ENCODE peak calls at places on chromosomes 4 and X, in six cellular contexts. One of them, this sample, is unnamed.
A peak's percentile ranks its signal among the peaks of the same experiment; 100 is the strongest.

GRCh38 chrX:19599253-19599652 is 83.9 kb upstream of the MAP3K15 start:
- DNase-seq in fibroblast of lung: no peak
- DNase-seq in brain microvascular endothelial cell: no peak
- DNase-seq in uterus: no peak
- DNase-seq in CD8-positive, alpha-beta T cell: no peak
- DNase-seq in tibial artery: no peak
- DNase-seq in this sample: no peak

GRCh38 chr4:185470503-185471195 is 884 bp downstream of the CCDC110 start:
- DNase-seq in fibroblast of lung: peak; percentile 20
- DNase-seq in brain microvascular endothelial cell: peak; percentile 4
- DNase-seq in uterus: peak; percentile 69
- DNase-seq in CD8-positive, alpha-beta T cell: peak; percentile 56
- DNase-seq in tibial artery: peak; percentile 60
- DNase-seq in this sample: peak; percentile 30

GRCh38 chr4:137694138-137694537 is 161.8 kb upstream of the PCDH18 start:
- DNase-seq in fibroblast of lung: peak; percentile 81
- DNase-seq in brain microvascular endothelial cell: no peak
- DNase-seq in uterus: no peak
- DNase-seq in CD8-positive, alpha-beta T cell: no peak
- DNase-seq in tibial artery: peak; percentile 76
- DNase-seq in this sample: no peak

GRCh38 chr4:150078996-150079581 is 844 bp downstream of the DCLK2 start:
- DNase-seq in fibroblast of lung: peak; percentile 46
- DNase-seq in brain microvascular endothelial cell: peak; percentile 13
- DNase-seq in uterus: peak; percentile 40
- DNase-seq in CD8-positive, alpha-beta T cell: no peak
- DNase-seq in tibial artery: peak; percentile 29
- DNase-seq in this sample: peak; percentile 54

GRCh38 chr4:185573651-185574199 is 38.4 kb upstream of the PDLIM3 start:
- DNase-seq in fibroblast of lung: peak; percentile 66
- DNase-seq in brain microvascular endothelial cell: peak; percentile 92
- DNase-seq in uterus: peak; percentile 39
- DNase-seq in CD8-positive, alpha-beta T cell: no peak
- DNase-seq in tibial artery: no peak
- DNase-seq in this sample: peak; percentile 63

GRCh38 chr4:150580244-150580643 is 1.7 kb upstream of the MAB21L2 start:
- DNase-seq in fibroblast of lung: no peak
- DNase-seq in brain microvascular endothelial cell: no peak
- DNase-seq in uterus: no peak
- DNase-seq in CD8-positive, alpha-beta T cell: no peak
- DNase-seq in tibial artery: no peak
- DNase-seq in this sample: no peak

GRCh38 chr4:177505171-177505615 is 63.0 kb upstream of the AGA start:
- DNase-seq in fibroblast of lung: no peak
- DNase-seq in brain microvascular endothelial cell: no peak
- DNase-seq in uterus: no peak
- DNase-seq in CD8-positive, alpha-beta T cell: no peak
- DNase-seq in tibial artery: no peak
- DNase-seq in this sample: no peak

GRCh38 chr4:89303177-89303576 is 4.4 kb downstream of the GPRIN3 start:
- DNase-seq in fibroblast of lung: no peak
- DNase-seq in brain microvascular endothelial cell: no peak
- DNase-seq in uterus: no peak
- DNase-seq in CD8-positive, alpha-beta T cell: peak; percentile 66
- DNase-seq in tibial artery: peak; percentile 30
- DNase-seq in this sample: no peak

GRCh38 chrX:119919835-119920585 is 23.5 kb downstream of the NKAP start:
- DNase-seq in fibroblast of lung: no peak
- DNase-seq in brain microvascular endothelial cell: no peak
- DNase-seq in uterus: no peak
- DNase-seq in CD8-positive, alpha-beta T cell: no peak
- DNase-seq in tibial artery: no peak
- DNase-seq in this sample: no peak

GRCh38 chr4:121597346-121597934 is 99.3 kb downstream of the ANXA5 start:
- DNase-seq in fibroblast of lung: no peak
- DNase-seq in brain microvascular endothelial cell: peak; percentile 36
- DNase-seq in uterus: no peak
- DNase-seq in CD8-positive, alpha-beta T cell: no peak
- DNase-seq in tibial artery: no peak
- DNase-seq in this sample: no peak

GRCh38 chrX:24169211-24169610 is 19.7 kb downstream of the ZFX start:
- DNase-seq in fibroblast of lung: no peak
- DNase-seq in brain microvascular endothelial cell: no peak
- DNase-seq in uterus: no peak
- DNase-seq in CD8-positive, alpha-beta T cell: no peak
- DNase-seq in tibial artery: no peak
- DNase-seq in this sample: no peak

GRCh38 chr4:2068566-2068965 is 9.4 kb downstream of the NAT8L start:
- DNase-seq in fibroblast of lung: no peak
- DNase-seq in brain microvascular endothelial cell: no peak
- DNase-seq in uterus: no peak
- DNase-seq in CD8-positive, alpha-beta T cell: no peak
- DNase-seq in tibial artery: no peak
- DNase-seq in this sample: no peak

GRCh38 chr4:20178902-20179576 is 72.7 kb upstream of the SLIT2 start:
- DNase-seq in fibroblast of lung: no peak
- DNase-seq in brain microvascular endothelial cell: no peak
- DNase-seq in uterus: no peak
- DNase-seq in CD8-positive, alpha-beta T cell: no peak
- DNase-seq in tibial artery: no peak
- DNase-seq in this sample: no peak

GRCh38 chr4:16598241-16599224 is 299.9 kb downstream of the LDB2 start:
- DNase-seq in fibroblast of lung: peak; percentile 28
- DNase-seq in brain microvascular endothelial cell: peak; percentile 56
- DNase-seq in uterus: no peak
- DNase-seq in CD8-positive, alpha-beta T cell: no peak
- DNase-seq in tibial artery: no peak
- DNase-seq in this sample: no peak

GRCh38 chr4:137635108-137635507 is 102.8 kb upstream of the PCDH18 start:
- DNase-seq in fibroblast of lung: peak; percentile 93
- DNase-seq in brain microvascular endothelial cell: peak; percentile 7
- DNase-seq in uterus: no peak
- DNase-seq in CD8-positive, alpha-beta T cell: no peak
- DNase-seq in tibial artery: no peak
- DNase-seq in this sample: no peak

GRCh38 chrX:13248867-13249521 is 70.9 kb downstream of the ATXN3L start:
- DNase-seq in fibroblast of lung: no peak
- DNase-seq in brain microvascular endothelial cell: no peak
- DNase-seq in uterus: no peak
- DNase-seq in CD8-positive, alpha-beta T cell: no peak
- DNase-seq in tibial artery: no peak
- DNase-seq in this sample: peak; percentile 39

GRCh38 chrX:123961268-123962005 is at the start of gene STAG2:
- DNase-seq in fibroblast of lung: peak; percentile 93
- DNase-seq in brain microvascular endothelial cell: peak; percentile 74
- DNase-seq in uterus: peak; percentile 86
- DNase-seq in CD8-positive, alpha-beta T cell: peak; percentile 42
- DNase-seq in tibial artery: peak; percentile 81
- DNase-seq in this sample: peak; percentile 84

GRCh38 chrX:40189621-40190020 is 91.9 kb upstream of the BCOR start:
- DNase-seq in fibroblast of lung: no peak
- DNase-seq in brain microvascular endothelial cell: no peak
- DNase-seq in uterus: no peak
- DNase-seq in CD8-positive, alpha-beta T cell: no peak
- DNase-seq in tibial artery: no peak
- DNase-seq in this sample: no peak

GRCh38 chrX:102650903-102651241 is 411 bp upstream of the GPRASP1 start:
- DNase-seq in fibroblast of lung: no peak
- DNase-seq in brain microvascular endothelial cell: no peak
- DNase-seq in uterus: no peak
- DNase-seq in CD8-positive, alpha-beta T cell: no peak
- DNase-seq in tibial artery: no peak
- DNase-seq in this sample: no peak

GRCh38 chr4:145887241-145887964 is 51.2 kb downstream of the ZNF827 start:
- DNase-seq in fibroblast of lung: peak; percentile 81
- DNase-seq in brain microvascular endothelial cell: peak; percentile 6
- DNase-seq in uterus: peak; percentile 63
- DNase-seq in CD8-positive, alpha-beta T cell: no peak
- DNase-seq in tibial artery: peak; percentile 41
- DNase-seq in this sample: peak; percentile 28

GRCh38 chr4:145884775-145885174 is 53.8 kb downstream of the ZNF827 start:
- DNase-seq in fibroblast of lung: no peak
- DNase-seq in brain microvascular endothelial cell: no peak
- DNase-seq in uterus: no peak
- DNase-seq in CD8-positive, alpha-beta T cell: no peak
- DNase-seq in tibial artery: no peak
- DNase-seq in this sample: no peak

GRCh38 chr4:145888393-145888792 is 50.2 kb downstream of the ZNF827 start:
- DNase-seq in fibroblast of lung: no peak
- DNase-seq in brain microvascular endothelial cell: no peak
- DNase-seq in uterus: no peak
- DNase-seq in CD8-positive, alpha-beta T cell: no peak
- DNase-seq in tibial artery: no peak
- DNase-seq in this sample: no peak

GRCh38 chr4:145885666-145886065 is 53.0 kb downstream of the ZNF827 start:
- DNase-seq in fibroblast of lung: no peak
- DNase-seq in brain microvascular endothelial cell: no peak
- DNase-seq in uterus: no peak
- DNase-seq in CD8-positive, alpha-beta T cell: no peak
- DNase-seq in tibial artery: no peak
- DNase-seq in this sample: no peak

GRCh38 chr4:145886871-145887240 is 51.8 kb downstream of the ZNF827 start:
- DNase-seq in fibroblast of lung: no peak
- DNase-seq in brain microvascular endothelial cell: no peak
- DNase-seq in uterus: peak; percentile 43
- DNase-seq in CD8-positive, alpha-beta T cell: no peak
- DNase-seq in tibial artery: no peak
- DNase-seq in this sample: no peak
- H3K27ac ChIP-seq in fibroblast of lung: no peak overlapping the region
- H3K27ac ChIP-seq in brain microvascular endothelial cell: no peak overlapping the region
- H3K27ac ChIP-seq in uterus: peak overlapping the region; percentile 83
- H3K27ac ChIP-seq in CD8-positive, alpha-beta T cell: no peak overlapping the region
- H3K27ac ChIP-seq in tibial artery: peak overlapping the region; percentile 68
- H3K27ac ChIP-seq in this sample: no peak overlapping the region

DNA sequence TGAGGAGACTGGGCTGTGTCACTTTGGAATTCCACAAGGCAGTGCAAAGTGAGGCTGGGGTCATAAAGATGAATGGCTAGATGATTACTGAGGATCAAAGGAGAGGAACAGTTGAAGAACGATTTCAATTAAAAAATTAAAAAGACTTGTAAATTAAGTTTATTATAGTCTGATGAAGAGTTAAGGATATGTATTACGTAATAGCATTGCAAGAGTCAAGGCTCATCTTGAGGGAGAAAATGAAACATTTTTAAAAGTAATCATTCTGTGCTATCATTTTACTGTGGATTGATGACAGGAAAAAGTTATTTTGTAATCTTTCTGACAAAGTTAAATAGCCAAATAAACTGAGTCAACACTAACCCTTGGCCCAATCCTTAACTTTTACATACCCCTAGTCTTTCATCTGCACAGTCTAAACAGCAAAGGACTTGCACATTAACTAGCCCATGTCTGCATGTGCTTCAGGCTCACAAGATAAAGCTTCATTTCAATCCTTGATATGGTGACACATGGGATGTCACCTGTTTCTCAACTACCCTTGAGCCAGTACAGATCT is 465.5 kb upstream of the CTSO start:
- DNase-seq in fibroblast of lung: peak; percentile 12
- DNase-seq in brain microvascular endothelial cell: no peak
- DNase-seq in uterus: peak; percentile 56
- DNase-seq in CD8-positive, alpha-beta T cell: no peak
- DNase-seq in tibial artery: no peak
- DNase-seq in this sample: no peak
- H3K36me3 ChIP-seq in fibroblast of lung: no peaks in the 10 kb centered on the region
- H3K36me3 ChIP-seq in brain microvascular endothelial cell: no peaks in the 10 kb centered on the region
- H3K36me3 ChIP-seq in uterus: no peaks in the 10 kb centered on the region
- H3K36me3 ChIP-seq in CD8-positive, alpha-beta T cell: no peaks in the 10 kb centered on the region
- H3K36me3 ChIP-seq in tibial artery: no peaks in the 10 kb centered on the region
- H3K36me3 ChIP-seq in this sample: no peaks in the 10 kb centered on the region

DNA sequence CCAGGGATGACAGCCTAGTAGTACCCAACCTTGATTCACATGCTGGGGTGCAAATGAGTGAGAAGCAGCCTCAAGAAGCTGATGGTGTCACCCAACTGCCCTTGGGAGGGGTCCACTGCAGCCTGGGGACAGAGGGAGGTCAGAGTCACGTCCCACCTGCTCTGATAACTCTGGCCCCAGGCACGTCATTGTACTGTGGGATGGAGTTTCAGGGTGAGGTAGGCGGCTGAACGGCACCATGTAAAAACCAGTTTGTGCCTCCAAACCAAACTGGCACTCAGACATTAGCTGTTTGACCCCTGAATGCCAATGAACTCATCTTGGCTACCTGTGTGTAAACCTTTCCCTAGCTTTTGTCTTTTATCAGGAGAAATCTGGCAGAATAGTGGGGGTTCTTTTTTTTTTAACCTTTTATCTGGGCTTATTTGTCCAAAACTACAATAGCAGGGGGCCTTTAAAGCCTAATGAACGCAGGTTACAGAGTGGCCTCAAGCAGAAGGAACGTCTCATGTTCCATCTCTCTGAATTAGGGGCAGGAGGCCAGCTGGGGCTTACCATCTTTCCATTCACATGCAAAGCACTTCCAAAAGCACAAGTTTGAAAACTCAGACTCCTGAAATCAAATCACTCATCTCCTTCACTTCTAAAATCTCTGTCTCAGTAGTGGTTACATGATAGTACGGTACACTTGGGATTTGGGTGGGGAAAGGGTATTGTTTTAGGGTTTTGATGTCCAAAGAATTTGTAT is 89.4 kb downstream of the IRF2 start:
- DNase-seq in fibroblast of lung: peak; percentile 33
- DNase-seq in brain microvascular endothelial cell: no peak
- DNase-seq in uterus: no peak
- DNase-seq in CD8-positive, alpha-beta T cell: no peak
- DNase-seq in tibial artery: no peak
- DNase-seq in this sample: no peak
- H3K27ac ChIP-seq in fibroblast of lung: peak overlapping the region; percentile 78
- H3K27ac ChIP-seq in brain microvascular endothelial cell: peak overlapping the region; percentile 97
- H3K27ac ChIP-seq in uterus: peak overlapping the region; percentile 75
- H3K27ac ChIP-seq in CD8-positive, alpha-beta T cell: no peak overlapping the region
- H3K27ac ChIP-seq in tibial artery: peak overlapping the region; percentile 74
- H3K27ac ChIP-seq in this sample: peak overlapping the region; percentile 64

GRCh38 chrX:45768666-45769065 is 568.0 kb upstream of the DIPK2B start:
- DNase-seq in fibroblast of lung: no peak
- DNase-seq in brain microvascular endothelial cell: no peak
- DNase-seq in uterus: no peak
- DNase-seq in CD8-positive, alpha-beta T cell: no peak
- DNase-seq in tibial artery: no peak
- DNase-seq in this sample: no peak
- H3K36me3 ChIP-seq in fibroblast of lung: peaks cover 3% of the 10 kb centered on the region
- H3K36me3 ChIP-seq in brain microvascular endothelial cell: peaks cover 10% of the 10 kb centered on the region
- H3K36me3 ChIP-seq in uterus: no peaks in the 10 kb centered on the region
- H3K36me3 ChIP-seq in CD8-positive, alpha-beta T cell: no peaks in the 10 kb centered on the region
- H3K36me3 ChIP-seq in tibial artery: no peaks in the 10 kb centered on the region
- H3K36me3 ChIP-seq in this sample: peaks cover 38% of the 10 kb centered on the region

GRCh38 chr4:105389167-105389566 is 84.7 kb downstream of the PPA2 start:
- DNase-seq in fibroblast of lung: peak; percentile 43
- DNase-seq in brain microvascular endothelial cell: no peak
- DNase-seq in uterus: no peak
- DNase-seq in CD8-positive, alpha-beta T cell: no peak
- DNase-seq in tibial artery: no peak
- DNase-seq in this sample: no peak
- H3K27ac ChIP-seq in fibroblast of lung: no peak overlapping the region
- H3K27ac ChIP-seq in brain microvascular endothelial cell: no peak overlapping the region
- H3K27ac ChIP-seq in uterus: no peak overlapping the region
- H3K27ac ChIP-seq in CD8-positive, alpha-beta T cell: no peak overlapping the region
- H3K27ac ChIP-seq in tibial artery: no peak overlapping the region
- H3K27ac ChIP-seq in this sample: no peak overlapping the region

GRCh38 chr4:38696697-38697096 is 32.7 kb downstream of the KLF3 start:
- DNase-seq in fibroblast of lung: peak; percentile 54
- DNase-seq in brain microvascular endothelial cell: no peak
- DNase-seq in uterus: no peak
- DNase-seq in CD8-positive, alpha-beta T cell: no peak
- DNase-seq in tibial artery: no peak
- DNase-seq in this sample: no peak
- H3K36me3 ChIP-seq in fibroblast of lung: peaks cover 10% of the 10 kb centered on the region
- H3K36me3 ChIP-seq in brain microvascular endothelial cell: peaks cover 48% of the 10 kb centered on the region
- H3K36me3 ChIP-seq in uterus: no peaks in the 10 kb centered on the region
- H3K36me3 ChIP-seq in CD8-positive, alpha-beta T cell: peaks cover 34% of the 10 kb centered on the region
- H3K36me3 ChIP-seq in tibial artery: peaks cover 53% of the 10 kb centered on the region
- H3K36me3 ChIP-seq in this sample: peaks cover 38% of the 10 kb centered on the region

This sample was measured in SJSA1.